ENCODE peak calls at places on chromosome 6, in seven cellular contexts. H is hippocampal formation, Q is NCI-H1092, P is neural progenitor cell, V is lower lobe of right lung, Y is GM23248, U is NCI-H1436 treated with DMSO at 0.1 percent for 48 hours. W is an unnamed sample.

GRCh38 chr6:4624726-4625125 is 151.5 kb upstream of the CDYL start:
- DNase-seq in H (no peak), Q (no peak), P (no peak), V (no peak), Y (no peak), U (no peak), W (no peak)

GRCh38 chr6:146943673-146944072 is 260.5 kb upstream of the STXBP5 start:
- DNase-seq in H (no peak), Q (no peak), P (no peak), V (no peak), Y (no peak), U (no peak), W (no peak)

GRCh38 chr6:65448806-65449397 is 258.1 kb downstream of the EYS start:
- DNase-seq in H (peak), Q (no peak), P (no peak), V (no peak), Y (no peak), U (no peak), W (no peak)

GRCh38 chr6:12291785-12292604 is 1.8 kb downstream of the EDN1 start:
- DNase-seq in H (no peak), Q (no peak), P (peak), V (no peak), Y (peak), U (no peak), W (no peak)

GRCh38 chr6:47075741-47076421 is 33.7 kb upstream of the ADGRF1 start:
- DNase-seq in H (peak), Q (no peak), P (no peak), V (no peak), Y (no peak), U (no peak), W (no peak)

GRCh38 chr6:159168536-159169192 is 536 bp upstream of the FNDC1 start:
- DNase-seq in H (no peak), Q (peak), P (peak), V (peak), Y (peak), U (no peak), W (no peak)

GRCh38 chr6:115720900-115721299 is 339.8 kb downstream of the FRK start:
- DNase-seq in H (no peak), Q (no peak), P (no peak), V (no peak), Y (no peak), U (no peak), W (no peak)

GRCh38 chr6:14001329-14002012 is 76.7 kb downstream of the RNF182 start:
- DNase-seq in H (no peak), Q (no peak), P (no peak), V (no peak), Y (peak), U (no peak), W (no peak)

GRCh38 chr6:168920289-168920688 is 333.4 kb downstream of the THBS2 start:
- DNase-seq in H (no peak), Q (no peak), P (no peak), V (no peak), Y (no peak), U (no peak), W (no peak)

GRCh38 chr6:160177220-160177619 is 55.6 kb downstream of the SLC22A1 start:
- DNase-seq in H (no peak), Q (no peak), P (peak), V (no peak), Y (no peak), U (no peak), W (no peak)

GRCh38 chr6:94071835-94072234 is 652.5 kb upstream of the EPHA7 start:
- DNase-seq in H (no peak), Q (no peak), P (peak), V (no peak), Y (peak), U (no peak), W (no peak)

GRCh38 chr6:42748241-42748898 is 2.5 kb upstream of the TBCC start:
- DNase-seq in H (no peak), Q (no peak), P (no peak), V (no peak), Y (peak), U (no peak), W (no peak)

GRCh38 chr6:11909696-11910132 is 102.4 kb upstream of the HIVEP1 start:
- DNase-seq in H (no peak), Q (no peak), P (no peak), V (no peak), Y (peak), U (no peak), W (no peak)

GRCh38 chr6:78390066-78390465 is 477.3 kb upstream of the IRAK1BP1 start:
- DNase-seq in H (no peak), Q (no peak), P (no peak), V (no peak), Y (no peak), U (no peak), W (no peak)

GRCh38 chr6:48150701-48151100 is 39.7 kb upstream of the PTCHD4 start:
- DNase-seq in H (no peak), Q (no peak), P (no peak), V (no peak), Y (no peak), U (no peak), W (no peak)

GRCh38 chr6:43355862-43356590 is 13.4 kb downstream of the ZNF318 start:
- DNase-seq in H (peak), Q (no peak), P (peak), V (no peak), Y (peak), U (no peak), W (no peak)

GRCh38 chr6:9388596-9388995 is 953.3 kb upstream of the SLC35B3 start:
- DNase-seq in H (no peak), Q (no peak), P (no peak), V (no peak), Y (no peak), U (peak), W (peak)

GRCh38 chr6:89311853-89312531 is 3.1 kb downstream of the GABRR2 start:
- DNase-seq in H (peak), Q (no peak), P (peak), V (peak), Y (peak), U (no peak), W (no peak)

GRCh38 chr6:3075522-3076113 is 7.3 kb downstream of the RIPK1 start:
- DNase-seq in H (no peak), Q (no peak), P (no peak), V (no peak), Y (no peak), U (no peak), W (no peak)

W was measured in RPMI8226.